ENCODE peak calls at places on chromosomes 7 and 10, in ten cellular contexts. O, K, J, E, X, S, Q, A, F and H are unnamed samples.

GRCh38 chr7:116583653-116584052 is 58.8 kb downstream of the CAV1 start:
- DNase-seq in O (no peak), K (no peak), J (no peak), E (no peak), X (no peak), S (no peak), Q (no peak), A (peak; percentile 34), F (no peak), H (no peak)

GRCh38 chr10:11424456-11425287 is 186.8 kb downstream of the USP6NL start:
- DNase-seq in O (peak; percentile 37), K (peak; percentile 64), J (peak; percentile 45), E (peak; percentile 75), X (no peak), S (peak; percentile 32), Q (peak; percentile 74), A (peak; percentile 28), F (peak; percentile 17), H (peak; percentile 75)

GRCh38 chr7:69062020-69062760 is 536.1 kb upstream of the AUTS2 start:
- DNase-seq in O (no peak), K (no peak), J (no peak), E (no peak), X (no peak), S (no peak), Q (no peak), A (no peak), F (peak; percentile 63), H (no peak)

GRCh38 chr10:4294271-4294670 is 509.3 kb upstream of the KLF6 start:
- DNase-seq in O (no peak), K (no peak), J (no peak), E (no peak), X (no peak), S (no peak), Q (no peak), A (no peak), F (no peak), H (no peak)

GRCh38 chr10:5484205-5484604 is 15.2 kb downstream of the CALML5 start:
- DNase-seq in O (no peak), K (no peak), J (no peak), E (peak; percentile 40), X (no peak), S (no peak), Q (no peak), A (peak; percentile 48), F (peak; percentile 18), H (no peak)

GRCh38 chr10:28459453-28460144 is 73.3 kb upstream of the WAC start:
- DNase-seq in O (no peak), K (no peak), J (no peak), E (no peak), X (no peak), S (no peak), Q (no peak), A (no peak), F (no peak), H (no peak)

GRCh38 chr10:31819393-31819820 is 109.2 kb downstream of the ARHGAP12 start:
- DNase-seq in O (peak; percentile 47), K (no peak), J (no peak), E (no peak), X (no peak), S (no peak), Q (no peak), A (peak; percentile 90), F (no peak), H (peak; percentile 35)

GRCh38 chr7:27242580-27243339 is at the start of gene EVX1:
- DNase-seq in O (no peak), K (peak; percentile 72), J (peak; percentile 43), E (no peak), X (no peak), S (no peak), Q (no peak), A (peak; percentile 12), F (no peak), H (peak; percentile 44)

GRCh38 chr10:114684085-114684821 is 26.2 kb upstream of the ABLIM1 start:
- DNase-seq in O (peak; percentile 64), K (no peak), J (no peak), E (peak; percentile 41), X (no peak), S (no peak), Q (peak; percentile 69), A (no peak), F (no peak), H (no peak)

GRCh38 chr10:84352251-84352842 is 24.0 kb downstream of the CCSER2 start:
- DNase-seq in O (peak; percentile 55), K (no peak), J (no peak), E (peak; percentile 65), X (peak; percentile 54), S (peak; percentile 51), Q (peak; percentile 60), A (peak; percentile 46), F (no peak), H (peak; percentile 56)

GRCh38 chr7:45435846-45436245 is 138.3 kb upstream of the ADCY1 start:
- DNase-seq in O (no peak), K (no peak), J (no peak), E (peak; percentile 48), X (no peak), S (no peak), Q (peak; percentile 8), A (peak; percentile 95), F (peak; percentile 41), H (no peak)

GRCh38 chr7:158536871-158537865 is 50.5 kb downstream of the PTPRN2 start:
- DNase-seq in O (no peak), K (no peak), J (no peak), E (no peak), X (no peak), S (no peak), Q (no peak), A (no peak), F (no peak), H (no peak)

GRCh38 chr10:95761939-95762492 is 6.1 kb downstream of the ENTPD1 start:
- DNase-seq in O (no peak), K (no peak), J (no peak), E (no peak), X (no peak), S (no peak), Q (no peak), A (no peak), F (no peak), H (no peak)

GRCh38 chr10:18687195-18687594 is 28.0 kb downstream of the ARL5B start:
- DNase-seq in O (no peak), K (no peak), J (no peak), E (no peak), X (no peak), S (no peak), Q (no peak), A (no peak), F (no peak), H (no peak)

GRCh38 chr10:55232553-55232952 is 431.5 kb upstream of the PCDH15 start:
- DNase-seq in O (peak; percentile 1), K (no peak), J (no peak), E (no peak), X (no peak), S (no peak), Q (no peak), A (no peak), F (no peak), H (no peak)

GRCh38 chr7:127751723-127752448 is 99.9 kb downstream of the SND1 start:
- DNase-seq in O (no peak), K (peak; percentile 31), J (no peak), E (peak; percentile 18), X (no peak), S (no peak), Q (no peak), A (peak; percentile 6), F (no peak), H (no peak)

GRCh38 chr7:137867289-137867688 is 20.5 kb upstream of the DGKI start:
- DNase-seq in O (no peak), K (no peak), J (no peak), E (no peak), X (no peak), S (no peak), Q (no peak), A (no peak), F (no peak), H (no peak)

GRCh38 chr7:985915-986741 is 3.1 kb downstream of the CYP2W1 start:
- DNase-seq in O (no peak), K (no peak), J (no peak), E (peak; percentile 75), X (no peak), S (no peak), Q (no peak), A (peak; percentile 78), F (no peak), H (no peak)

GRCh38 chr7:322111-322671 is 32.2 kb downstream of the FOXL3 start:
- DNase-seq in O (no peak), K (peak; percentile 83), J (peak; percentile 18), E (peak; percentile 93), X (peak; percentile 88), S (peak; percentile 29), Q (peak; percentile 49), A (peak; percentile 31), F (no peak), H (peak; percentile 81)

GRCh38 chr7:20407585-20408466 is 77.1 kb downstream of the ITGB8 start:
- DNase-seq in O (no peak), K (peak; percentile 7), J (peak; percentile 58), E (peak; percentile 9), X (no peak), S (peak; percentile 80), Q (no peak), A (peak; percentile 81), F (peak; percentile 25), H (no peak)

GRCh38 chr10:34081948-34082347 is 733.1 kb downstream of the PARD3 start:
- DNase-seq in O (no peak), K (no peak), J (no peak), E (no peak), X (no peak), S (no peak), Q (no peak), A (peak; percentile 35), F (no peak), H (no peak)

GRCh38 chr7:100372256-100372655 is 1.0 kb upstream of the PILRA start:
- DNase-seq in O (no peak), K (no peak), J (no peak), E (peak; percentile 45), X (no peak), S (no peak), Q (no peak), A (no peak), F (peak; percentile 17), H (no peak)

GRCh38 chr7:35875292-35875691 is 74.4 kb downstream of the SEPTIN7 start:
- DNase-seq in O (no peak), K (no peak), J (no peak), E (no peak), X (no peak), S (no peak), Q (no peak), A (no peak), F (peak; percentile 5), H (no peak)

GRCh38 chr10:68074404-68074774 is 694 bp downstream of the HERC4 start:
- DNase-seq in O (no peak), K (no peak), J (peak; percentile 32), E (no peak), X (no peak), S (no peak), Q (no peak), A (no peak), F (no peak), H (no peak)

GRCh38 chr7:77651544-77652162 is 44.6 kb upstream of the RSBN1L start:
- DNase-seq in O (peak; percentile 24), K (peak; percentile 37), J (peak; percentile 48), E (peak; percentile 51), X (peak; percentile 13), S (peak; percentile 38), Q (peak; percentile 43), A (peak; percentile 26), F (no peak), H (no peak)

GRCh38 chr7:48363174-48363573 is 191.9 kb downstream of the ABCA13 start:
- DNase-seq in O (no peak), K (no peak), J (peak; percentile 48), E (no peak), X (no peak), S (no peak), Q (no peak), A (no peak), F (no peak), H (no peak)

GRCh38 chr10:30000802-30001571 is 58.4 kb downstream of the JCAD start:
- DNase-seq in O (no peak), K (no peak), J (no peak), E (peak; percentile 69), X (no peak), S (no peak), Q (no peak), A (peak; percentile 95), F (peak; percentile 83), H (no peak)